ENCODE peak calls at places on chromosomes 12 and 14, in five cellular contexts. E, V, Y, J and I are unnamed samples.

GRCh38 chr12:80404629-80405028 is 39.4 kb upstream of the PTPRQ start:
- DNase-seq in E (no peak), V (no peak), Y (no peak), J (no peak), I (no peak)

GRCh38 chr12:130414381-130414780 is 76.7 kb downstream of the PIWIL1 start:
- DNase-seq in E (no peak), V (no peak), Y (peak; percentile 23), J (no peak), I (no peak)

GRCh38 chr14:22887260-22887989 is 4.4 kb downstream of the REM2 start:
- DNase-seq in E (peak; percentile 66), V (peak; percentile 90), Y (no peak), J (peak; percentile 56), I (peak; percentile 74)

GRCh38 chr12:112176321-112177010 is 51.1 kb downstream of the TRAFD1 start:
- DNase-seq in E (no peak), V (no peak), Y (no peak), J (no peak), I (no peak)

GRCh38 chr12:94140556-94140955 is 7.8 kb upstream of the PLXNC1 start:
- DNase-seq in E (peak; percentile 11), V (no peak), Y (peak; percentile 64), J (peak; percentile 51), I (no peak)

GRCh38 chr14:74940956-74941565 is 14.3 kb downstream of the PGF start:
- DNase-seq in E (no peak), V (no peak), Y (no peak), J (no peak), I (no peak)

GRCh38 chr14:101598571-101599233 is 37.4 kb downstream of the DIO3 start:
- DNase-seq in E (no peak), V (no peak), Y (peak; percentile 46), J (no peak), I (no peak)

GRCh38 chr12:131827961-131828534 is at the start of gene MMP17:
- DNase-seq in E (peak; percentile 68), V (no peak), Y (no peak), J (peak; percentile 64), I (peak; percentile 46)

GRCh38 chr12:44603701-44604100 is 272.4 kb downstream of the NELL2 start:
- DNase-seq in E (no peak), V (no peak), Y (no peak), J (no peak), I (no peak)

GRCh38 chr12:73629171-73629570 is 908.5 kb upstream of the ATXN7L3B start:
- DNase-seq in E (no peak), V (no peak), Y (no peak), J (no peak), I (no peak)

GRCh38 chr14:52895000-52895399 is 55.9 kb downstream of the FERMT2 start:
- DNase-seq in E (no peak), V (no peak), Y (no peak), J (no peak), I (no peak)

GRCh38 chr14:71363961-71364360 is 456.7 kb downstream of the PCNX1 start:
- DNase-seq in E (peak; percentile 73), V (no peak), Y (no peak), J (no peak), I (peak; percentile 90)

GRCh38 chr12:106918746-106919145 is 37.0 kb upstream of the TMEM263 start:
- DNase-seq in E (no peak), V (no peak), Y (no peak), J (peak; percentile 39), I (peak; percentile 14)

GRCh38 chr12:67151891-67152290 is 117.3 kb upstream of the CAND1 start:
- DNase-seq in E (peak; percentile 1), V (no peak), Y (no peak), J (no peak), I (peak; percentile 10)

GRCh38 chr12:31876568-31877424 is 82.4 kb upstream of the RESF1 start:
- DNase-seq in E (no peak), V (no peak), Y (no peak), J (peak; percentile 4), I (no peak)

GRCh38 chr12:74846116-74846515 is 308.5 kb downstream of the ATXN7L3B start:
- DNase-seq in E (no peak), V (no peak), Y (no peak), J (no peak), I (no peak)
- TF ChIP-seq CTCF in E (no peak), V (no peak), Y (no peak), J (no peak), I (no peak)

GRCh38 chr12:24852420-24852819 is 96.5 kb downstream of the BCAT1 start:
- DNase-seq in E (no peak), V (no peak), Y (no peak), J (no peak), I (no peak)
- TF ChIP-seq CTCF in E (peak; percentile 56), V (peak; percentile 16), Y (no peak), J (peak; percentile 72), I (peak; percentile 40)

GRCh38 chr14:94129111-94129757 is at the start of gene IFI27L2:
- DNase-seq in E (peak; percentile 81), V (peak; percentile 38), Y (peak; percentile 71), J (peak; percentile 44), I (peak; percentile 78)
- TF ChIP-seq CTCF in E (peak; percentile 40), V (peak; percentile 49), Y (no peak), J (no peak), I (peak; percentile 48)

GRCh38 chr12:7907009-7907408 is 29.0 kb downstream of the SLC2A3 start:
- DNase-seq in E (peak; percentile 41), V (no peak), Y (no peak), J (peak; percentile 59), I (peak; percentile 46)
- TF ChIP-seq CTCF in E (peak; percentile 47), V (no peak), Y (no peak), J (peak; percentile 33), I (peak; percentile 42)

DNA sequence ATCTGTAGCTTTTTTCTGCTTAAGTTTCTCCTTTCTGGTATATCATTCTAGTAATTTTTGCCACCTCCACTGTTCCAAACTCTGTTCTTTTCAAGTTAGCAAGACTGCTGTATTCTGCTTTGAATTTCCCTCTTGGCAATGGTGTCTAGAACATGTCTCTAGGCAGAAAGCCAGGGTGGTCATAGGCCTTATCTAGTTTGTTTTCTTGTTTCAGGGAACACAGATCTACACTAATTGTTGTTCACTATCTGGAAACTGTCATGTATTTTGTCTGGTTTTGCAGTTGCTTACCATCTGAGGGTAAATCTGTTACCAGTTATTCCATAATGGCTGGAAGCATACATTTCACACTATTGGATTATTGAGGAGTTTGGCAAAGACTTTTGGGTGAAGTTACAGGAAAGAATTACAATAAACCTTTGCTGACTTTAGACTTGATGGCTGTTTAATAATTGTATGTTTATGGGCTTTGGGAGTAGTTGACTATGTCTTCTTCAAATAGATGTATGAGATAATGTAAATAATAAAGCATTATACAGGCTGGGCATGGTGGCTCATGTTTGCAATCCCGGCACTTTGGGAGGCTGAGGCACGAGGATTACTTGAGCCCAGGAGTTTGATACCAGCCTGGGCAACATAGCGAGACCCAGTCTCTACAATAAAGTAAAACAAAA is 41.4 kb downstream of the FUT8 start:
- DNase-seq in E (no peak), V (no peak), Y (no peak), J (no peak), I (peak; percentile 77)
- TF ChIP-seq CTCF in E (no peak), V (no peak), Y (no peak), J (no peak), I (no peak)